ENCODE peak calls at places on chromosomes 16 and 17, in eight cellular contexts. U, C, F, J, Z, N, R and Y are unnamed samples.

GRCh38 chr17:78716814-78717393 is 65.2 kb downstream of the CYTH1 start:
- DNase-seq in U (no peak), C (no peak), F (no peak), J (peak), Z (peak), N (peak), R (peak), Y (peak)

GRCh38 chr17:13833921-13834320 is 232.2 kb upstream of the HS3ST3A1 start:
- DNase-seq in U (no peak), C (no peak), F (no peak), J (no peak), Z (no peak), N (no peak), R (no peak), Y (no peak)

GRCh38 chr17:76154292-76154691 is 13.2 kb upstream of the FOXJ1 start:
- DNase-seq in U (no peak), C (no peak), F (no peak), J (no peak), Z (no peak), N (no peak), R (no peak), Y (peak)

GRCh38 chr16:81324808-81325207 is 10.0 kb downstream of the GAN start:
- DNase-seq in U (no peak), C (no peak), F (no peak), J (no peak), Z (no peak), N (no peak), R (no peak), Y (no peak)

GRCh38 chr16:60674241-60674640 is 1362.0 kb downstream of the CDH8 start:
- DNase-seq in U (no peak), C (peak), F (no peak), J (no peak), Z (no peak), N (no peak), R (no peak), Y (no peak)

GRCh38 chr17:6021627-6022026 is 48.6 kb upstream of the WSCD1 start:
- DNase-seq in U (no peak), C (no peak), F (no peak), J (no peak), Z (no peak), N (no peak), R (no peak), Y (no peak)

GRCh38 chr17:31078290-31078689 is 16.5 kb upstream of the NF1 start:
- DNase-seq in U (no peak), C (no peak), F (no peak), J (no peak), Z (no peak), N (no peak), R (no peak), Y (no peak)

GRCh38 chr17:17570207-17570797 is 21.2 kb downstream of the PEMT start:
- DNase-seq in U (no peak), C (no peak), F (no peak), J (peak), Z (peak), N (peak), R (no peak), Y (peak)

GRCh38 chr17:9818760-9819159 is 3.1 kb downstream of the GSG1L2 start:
- DNase-seq in U (no peak), C (no peak), F (no peak), J (no peak), Z (no peak), N (no peak), R (no peak), Y (no peak)

GRCh38 chr16:51989637-51990230 is 557.2 kb downstream of the TOX3 start:
- DNase-seq in U (no peak), C (no peak), F (no peak), J (no peak), Z (no peak), N (no peak), R (no peak), Y (no peak)

GRCh38 chr16:89409161-89409711 is 81.1 kb downstream of the ANKRD11 start:
- DNase-seq in U (no peak), C (no peak), F (peak), J (peak), Z (no peak), N (no peak), R (no peak), Y (no peak)